ENCODE peak calls at places on chromosomes 3 and 15, in seven cellular contexts. One of them, this sample, is unnamed.

GRCh38 chr15:45343258-45343860 is 35.0 kb downstream of the GATM start:
- DNase-seq in anterior cingulate cortex: no peak
- DNase-seq in activated T-cell treated with anti-CD3 and anti-CD28 coated beads, Interleukin-2, amount 50 U/mL, for 1 hour: no peak
- DNase-seq in stimulated activated CD8-positive, alpha-beta memory T cell treated with anti-CD3 and anti-CD28 coated beads, Interleukin-7, amount 100 ng/mL, for 4 hours: no peak
- DNase-seq in fibroblast of mammary gland: no peak
- DNase-seq in stimulated activated CD4-positive, alpha-beta T cell treated with anti-CD3 and anti-CD28 coated beads, Interleukin-2, amount 100 ng/mL, for 24 hours: no peak
- DNase-seq in T-helper 9 cell: no peak
- DNase-seq in this sample: no peak

GRCh38 chr15:66777596-66778313 is 75.7 kb downstream of the SMAD6 start:
- DNase-seq in anterior cingulate cortex: no peak
- DNase-seq in activated T-cell treated with anti-CD3 and anti-CD28 coated beads, Interleukin-2, amount 50 U/mL, for 1 hour: no peak
- DNase-seq in stimulated activated CD8-positive, alpha-beta memory T cell treated with anti-CD3 and anti-CD28 coated beads, Interleukin-7, amount 100 ng/mL, for 4 hours: no peak
- DNase-seq in fibroblast of mammary gland: no peak
- DNase-seq in stimulated activated CD4-positive, alpha-beta T cell treated with anti-CD3 and anti-CD28 coated beads, Interleukin-2, amount 100 ng/mL, for 24 hours: no peak
- DNase-seq in T-helper 9 cell: no peak
- DNase-seq in this sample: no peak

GRCh38 chr3:14795996-14796395 is 22.8 kb upstream of the FGD5 start:
- DNase-seq in anterior cingulate cortex: no peak
- DNase-seq in activated T-cell treated with anti-CD3 and anti-CD28 coated beads, Interleukin-2, amount 50 U/mL, for 1 hour: no peak
- DNase-seq in stimulated activated CD8-positive, alpha-beta memory T cell treated with anti-CD3 and anti-CD28 coated beads, Interleukin-7, amount 100 ng/mL, for 4 hours: no peak
- DNase-seq in fibroblast of mammary gland: no peak
- DNase-seq in stimulated activated CD4-positive, alpha-beta T cell treated with anti-CD3 and anti-CD28 coated beads, Interleukin-2, amount 100 ng/mL, for 24 hours: no peak
- DNase-seq in T-helper 9 cell: no peak
- DNase-seq in this sample: no peak

GRCh38 chr3:121985841-121986240 is 36.2 kb downstream of the ILDR1 start:
- DNase-seq in anterior cingulate cortex: no peak
- DNase-seq in activated T-cell treated with anti-CD3 and anti-CD28 coated beads, Interleukin-2, amount 50 U/mL, for 1 hour: no peak
- DNase-seq in stimulated activated CD8-positive, alpha-beta memory T cell treated with anti-CD3 and anti-CD28 coated beads, Interleukin-7, amount 100 ng/mL, for 4 hours: no peak
- DNase-seq in fibroblast of mammary gland: no peak
- DNase-seq in stimulated activated CD4-positive, alpha-beta T cell treated with anti-CD3 and anti-CD28 coated beads, Interleukin-2, amount 100 ng/mL, for 24 hours: no peak
- DNase-seq in T-helper 9 cell: no peak
- DNase-seq in this sample: no peak

GRCh38 chr15:31215490-31216209 is 111.0 kb upstream of the KLF13 start:
- DNase-seq in anterior cingulate cortex: peak
- DNase-seq in activated T-cell treated with anti-CD3 and anti-CD28 coated beads, Interleukin-2, amount 50 U/mL, for 1 hour: peak
- DNase-seq in stimulated activated CD8-positive, alpha-beta memory T cell treated with anti-CD3 and anti-CD28 coated beads, Interleukin-7, amount 100 ng/mL, for 4 hours: peak
- DNase-seq in fibroblast of mammary gland: peak
- DNase-seq in stimulated activated CD4-positive, alpha-beta T cell treated with anti-CD3 and anti-CD28 coated beads, Interleukin-2, amount 100 ng/mL, for 24 hours: peak
- DNase-seq in T-helper 9 cell: peak
- DNase-seq in this sample: no peak

GRCh38 chr3:191637611-191638010 is 176.6 kb downstream of the PYDC2 start:
- DNase-seq in anterior cingulate cortex: no peak
- DNase-seq in activated T-cell treated with anti-CD3 and anti-CD28 coated beads, Interleukin-2, amount 50 U/mL, for 1 hour: no peak
- DNase-seq in stimulated activated CD8-positive, alpha-beta memory T cell treated with anti-CD3 and anti-CD28 coated beads, Interleukin-7, amount 100 ng/mL, for 4 hours: no peak
- DNase-seq in fibroblast of mammary gland: no peak
- DNase-seq in stimulated activated CD4-positive, alpha-beta T cell treated with anti-CD3 and anti-CD28 coated beads, Interleukin-2, amount 100 ng/mL, for 24 hours: no peak
- DNase-seq in T-helper 9 cell: no peak
- DNase-seq in this sample: no peak

GRCh38 chr3:177781686-177782161 is 584.4 kb upstream of the TBL1XR1 start:
- DNase-seq in anterior cingulate cortex: peak
- DNase-seq in activated T-cell treated with anti-CD3 and anti-CD28 coated beads, Interleukin-2, amount 50 U/mL, for 1 hour: no peak
- DNase-seq in stimulated activated CD8-positive, alpha-beta memory T cell treated with anti-CD3 and anti-CD28 coated beads, Interleukin-7, amount 100 ng/mL, for 4 hours: no peak
- DNase-seq in fibroblast of mammary gland: peak
- DNase-seq in stimulated activated CD4-positive, alpha-beta T cell treated with anti-CD3 and anti-CD28 coated beads, Interleukin-2, amount 100 ng/mL, for 24 hours: no peak
- DNase-seq in T-helper 9 cell: no peak
- DNase-seq in this sample: no peak

GRCh38 chr15:32919749-32920414 is 202.1 kb downstream of the GREM1 start:
- DNase-seq in anterior cingulate cortex: no peak
- DNase-seq in activated T-cell treated with anti-CD3 and anti-CD28 coated beads, Interleukin-2, amount 50 U/mL, for 1 hour: no peak
- DNase-seq in stimulated activated CD8-positive, alpha-beta memory T cell treated with anti-CD3 and anti-CD28 coated beads, Interleukin-7, amount 100 ng/mL, for 4 hours: no peak
- DNase-seq in fibroblast of mammary gland: peak
- DNase-seq in stimulated activated CD4-positive, alpha-beta T cell treated with anti-CD3 and anti-CD28 coated beads, Interleukin-2, amount 100 ng/mL, for 24 hours: no peak
- DNase-seq in T-helper 9 cell: no peak
- DNase-seq in this sample: no peak

GRCh38 chr3:38317186-38317759 is 29.3 kb upstream of the XYLB start:
- DNase-seq in anterior cingulate cortex: no peak
- DNase-seq in activated T-cell treated with anti-CD3 and anti-CD28 coated beads, Interleukin-2, amount 50 U/mL, for 1 hour: no peak
- DNase-seq in stimulated activated CD8-positive, alpha-beta memory T cell treated with anti-CD3 and anti-CD28 coated beads, Interleukin-7, amount 100 ng/mL, for 4 hours: no peak
- DNase-seq in fibroblast of mammary gland: peak
- DNase-seq in stimulated activated CD4-positive, alpha-beta T cell treated with anti-CD3 and anti-CD28 coated beads, Interleukin-2, amount 100 ng/mL, for 24 hours: no peak
- DNase-seq in T-helper 9 cell: no peak
- DNase-seq in this sample: no peak

GRCh38 chr3:62682826-62683225 is 192.4 kb downstream of the CADPS start:
- DNase-seq in anterior cingulate cortex: no peak
- DNase-seq in activated T-cell treated with anti-CD3 and anti-CD28 coated beads, Interleukin-2, amount 50 U/mL, for 1 hour: no peak
- DNase-seq in stimulated activated CD8-positive, alpha-beta memory T cell treated with anti-CD3 and anti-CD28 coated beads, Interleukin-7, amount 100 ng/mL, for 4 hours: no peak
- DNase-seq in fibroblast of mammary gland: no peak
- DNase-seq in stimulated activated CD4-positive, alpha-beta T cell treated with anti-CD3 and anti-CD28 coated beads, Interleukin-2, amount 100 ng/mL, for 24 hours: no peak
- DNase-seq in T-helper 9 cell: no peak
- DNase-seq in this sample: no peak

GRCh38 chr3:78969483-78969882 is 798.3 kb downstream of the ROBO1 start:
- DNase-seq in anterior cingulate cortex: no peak
- DNase-seq in activated T-cell treated with anti-CD3 and anti-CD28 coated beads, Interleukin-2, amount 50 U/mL, for 1 hour: no peak
- DNase-seq in stimulated activated CD8-positive, alpha-beta memory T cell treated with anti-CD3 and anti-CD28 coated beads, Interleukin-7, amount 100 ng/mL, for 4 hours: no peak
- DNase-seq in fibroblast of mammary gland: peak
- DNase-seq in stimulated activated CD4-positive, alpha-beta T cell treated with anti-CD3 and anti-CD28 coated beads, Interleukin-2, amount 100 ng/mL, for 24 hours: no peak
- DNase-seq in T-helper 9 cell: no peak
- DNase-seq in this sample: no peak

This sample was measured in GF-D8.